ENCODE peak calls at places on chromosome 7, in five cellular contexts. N is foreskin fibroblast; K is fibroblast of villous mesenchyme; E is CD8-positive, alpha-beta T cell; I is cardiac fibroblast. P is an unnamed sample.

GRCh38 chr7:149279111-149279743 is 17.2 kb downstream of the ZNF783 start:
- DNase-seq in N (no peak), K (no peak), E (no peak), I (no peak), P (no peak)

GRCh38 chr7:158740657-158741293 is 36.2 kb upstream of the NCAPG2 start:
- DNase-seq in N (peak; percentile 33), K (peak; percentile 80), E (no peak), I (peak; percentile 90), P (peak; percentile 96)

GRCh38 chr7:82674319-82674718 is 230.7 kb upstream of the CACNA2D1 start:
- DNase-seq in N (peak; percentile 14), K (peak; percentile 72), E (no peak), I (no peak), P (no peak)

GRCh38 chr7:30681262-30682130 is 760 bp downstream of the CRHR2 start:
- DNase-seq in N (no peak), K (no peak), E (peak; percentile 51), I (no peak), P (no peak)

GRCh38 chr7:111953611-111954010 is 252.6 kb downstream of the DOCK4 start:
- DNase-seq in N (no peak), K (peak; percentile 12), E (no peak), I (peak; percentile 54), P (peak; percentile 15)

GRCh38 chr7:50724526-50725520 is 57.9 kb downstream of the GRB10 start:
- DNase-seq in N (no peak), K (no peak), E (no peak), I (no peak), P (no peak)

GRCh38 chr7:132084776-132085388 is 491.4 kb downstream of the PLXNA4 start:
- DNase-seq in N (no peak), K (peak; percentile 21), E (no peak), I (peak; percentile 34), P (peak; percentile 15)

GRCh38 chr7:11212080-11212711 is 238.5 kb downstream of the PHF14 start:
- DNase-seq in N (peak; percentile 29), K (peak; percentile 76), E (no peak), I (peak; percentile 82), P (peak; percentile 73)

GRCh38 chr7:503046-503574 is 16.5 kb downstream of the PDGFA start:
- DNase-seq in N (no peak), K (no peak), E (no peak), I (no peak), P (no peak)

GRCh38 chr7:500521-501420 is 18.9 kb downstream of the PDGFA start:
- DNase-seq in N (no peak), K (no peak), E (no peak), I (no peak), P (no peak)

GRCh38 chr7:503575-504111 is 16.0 kb downstream of the PDGFA start:
- DNase-seq in N (no peak), K (no peak), E (no peak), I (no peak), P (peak; percentile 54)

GRCh38 chr7:501526-501925 is 18.1 kb downstream of the PDGFA start:
- DNase-seq in N (no peak), K (no peak), E (no peak), I (no peak), P (no peak)

GRCh38 chr7:502296-502695 is 17.4 kb downstream of the PDGFA start:
- DNase-seq in N (no peak), K (no peak), E (no peak), I (no peak), P (no peak)
- H3K4me3 ChIP-seq in N (no peak overlapping the region), K (no peak overlapping the region), E (no peak overlapping the region), I (no peak overlapping the region), P (no peak overlapping the region)

GRCh38 chr7:143408686-143409551 is at the start of gene EPHA1:
- DNase-seq in N (no peak), K (no peak), E (peak; percentile 74), I (no peak), P (no peak)
- TF ChIP-seq CTCF in N (no peak), K (no peak), E (no peak), I (peak; percentile 23), P (peak; percentile 26)

GRCh38 chr7:4144171-4144701 is 537.9 kb upstream of the FOXK1 start:
- DNase-seq in N (no peak), K (no peak), E (no peak), I (no peak), P (no peak)

GRCh38 chr7:4143511-4144160 is 538.5 kb upstream of the FOXK1 start:
- DNase-seq in N (no peak), K (no peak), E (no peak), I (no peak), P (no peak)

GRCh38 chr7:4145576-4145975 is 536.5 kb upstream of the FOXK1 start:
- DNase-seq in N (no peak), K (no peak), E (no peak), I (no peak), P (no peak)

GRCh38 chr7:4143006-4143405 is 539.1 kb upstream of the FOXK1 start:
- DNase-seq in N (no peak), K (no peak), E (no peak), I (no peak), P (no peak)

DNA sequence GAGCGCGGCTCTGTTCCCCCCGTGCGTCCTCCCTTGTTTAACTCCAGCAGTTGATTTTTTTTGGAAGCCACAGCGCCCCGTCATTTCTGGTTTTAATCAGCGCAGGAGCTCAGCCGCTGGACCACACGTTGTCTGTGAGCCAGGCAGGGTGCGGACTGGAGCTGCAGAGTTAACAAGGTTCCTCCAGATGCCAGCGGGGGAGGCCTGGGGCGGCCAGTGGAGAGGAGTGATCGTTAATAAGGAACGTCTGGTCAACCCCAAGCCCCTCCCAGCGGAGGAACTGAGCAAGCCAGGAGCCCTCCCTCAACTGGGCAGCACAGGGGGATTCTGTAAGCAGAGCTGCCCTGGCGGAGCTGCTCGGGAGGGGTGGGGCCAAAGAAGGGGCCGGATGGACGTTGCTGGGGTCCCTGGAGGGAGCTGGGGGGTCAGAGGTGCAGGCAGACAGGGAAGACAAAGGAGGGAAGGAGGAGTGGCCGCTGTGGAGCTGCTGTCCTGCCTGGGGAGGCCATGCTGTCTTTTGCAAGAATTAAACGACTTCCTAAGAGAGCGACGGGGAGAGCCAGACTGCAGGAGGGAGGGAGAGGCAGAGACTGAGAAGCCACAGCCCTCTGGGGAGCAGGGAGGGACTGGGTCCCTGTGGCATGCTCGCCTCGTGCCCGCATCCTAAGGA is 537.2 kb upstream of the FOXK1 start:
- DNase-seq in N (peak; percentile 11), K (peak; percentile 22), E (no peak), I (peak; percentile 3), P (peak; percentile 15)
- H3K4me3 ChIP-seq in N (peak overlapping the region; percentile 31), K (no peak overlapping the region), E (no peak overlapping the region), I (no peak overlapping the region), P (no peak overlapping the region)

GRCh38 chr7:26087321-26088091 is 64.5 kb upstream of the NFE2L3 start:
- DNase-seq in N (no peak), K (no peak), E (no peak), I (no peak), P (no peak)

GRCh38 chr7:26090927-26091519 is 61.0 kb upstream of the NFE2L3 start:
- DNase-seq in N (peak; percentile 36), K (peak; percentile 77), E (no peak), I (peak; percentile 82), P (peak; percentile 70)

GRCh38 chr7:26093023-26093422 is 59.0 kb upstream of the NFE2L3 start:
- DNase-seq in N (no peak), K (no peak), E (no peak), I (no peak), P (no peak)

GRCh38 chr7:26091933-26092332 is 60.1 kb upstream of the NFE2L3 start:
- DNase-seq in N (no peak), K (peak; percentile 13), E (no peak), I (peak; percentile 14), P (peak; percentile 3)
- TF ChIP-seq CTCF in N (peak; percentile 20), K (peak; percentile 36), E (no peak), I (peak; percentile 16), P (peak; percentile 16)

GRCh38 chr7:27201231-27202017 is 1.5 kb upstream of the HOXA13 start:
- DNase-seq in N (no peak), K (peak; percentile 60), E (peak; percentile 48), I (no peak), P (no peak)
- H3K4me3 ChIP-seq in N (peak overlapping the region; percentile 93), K (peak overlapping the region; percentile 86), E (no peak overlapping the region), I (no peak overlapping the region), P (no peak overlapping the region)

GRCh38 chr7:67364441-67365017 is 367.9 kb downstream of the TYW1 start:
- DNase-seq in N (no peak), K (no peak), E (no peak), I (no peak), P (no peak)
- TF ChIP-seq CTCF in N (no peak), K (peak; percentile 19), E (no peak), I (no peak), P (no peak)

DNA sequence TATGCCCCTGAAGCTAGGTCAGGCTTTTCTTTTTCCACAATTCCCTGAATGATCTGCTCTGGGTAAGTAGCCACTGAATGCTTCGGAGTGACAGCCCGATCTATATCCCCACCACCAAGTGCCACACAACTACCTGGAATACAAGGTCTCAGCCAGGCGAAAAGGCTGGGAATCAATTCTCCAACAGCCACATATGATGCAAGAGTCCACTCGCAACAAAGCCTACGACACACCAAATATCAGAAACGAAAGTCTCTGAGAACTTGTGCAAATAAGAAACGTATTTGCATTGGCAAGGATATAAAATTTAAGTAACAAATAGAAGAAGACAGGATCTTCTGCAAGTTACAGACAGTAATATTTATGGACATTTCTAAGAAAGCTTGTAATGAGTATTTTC is 5.7 kb downstream of the HIPK2 start:
- DNase-seq in N (no peak), K (no peak), E (no peak), I (no peak), P (peak; percentile 44)
- H3K4me3 ChIP-seq in N (no peak overlapping the region), K (no peak overlapping the region), E (no peak overlapping the region), I (no peak overlapping the region), P (no peak overlapping the region)

P was measured in fibroblast of mammary gland.